ENCODE peak calls at places on chromosomes 16 and 17, in four cellular contexts. I is mammary epithelial cell, P is GM23248, V is PC-3. N is an unnamed sample. For H3K4me1, the result is how much of the 10 kb centered on the place peaks cover.

GRCh38 chr17:80833952-80834895 is 157.4 kb upstream of the CHMP6 start:
- DNase-seq in V (no peak), P (peak), I (no peak), N (peak)

GRCh38 chr17:2074919-2075318 is 20.0 kb downstream of the HIC1 start:
- DNase-seq in V (no peak), I (no peak), P (no peak), N (no peak)

GRCh38 chr17:55056530-55056929 is 88.0 kb downstream of the STXBP4 start:
- DNase-seq in P (no peak), V (peak), I (no peak), N (no peak)

GRCh38 chr16:86505185-86505898 is 5.0 kb upstream of the FOXF1 start:
- DNase-seq in V (no peak), P (peak), I (no peak), N (no peak)

GRCh38 chr17:31571124-31571892 is 179.8 kb downstream of the RAB11FIP4 start:
- DNase-seq in V (peak), P (peak), I (peak), N (peak)

GRCh38 chr17:76497979-76498885 is 3.0 kb downstream of the RHBDF2 start:
- DNase-seq in I (peak), V (peak), P (peak), N (peak)

GRCh38 chr17:59753522-59754467 is 46.3 kb downstream of the VMP1 start:
- DNase-seq in I (peak), P (peak), V (peak), N (peak)

GRCh38 chr17:82153745-82154375 is 55.8 kb upstream of the FASN start:
- DNase-seq in I (peak), V (peak), P (peak), N (peak)

GRCh38 chr17:74728033-74728701 is 8.9 kb upstream of the RAB37 start:
- DNase-seq in I (no peak), P (no peak), V (no peak), N (no peak)

DNA sequence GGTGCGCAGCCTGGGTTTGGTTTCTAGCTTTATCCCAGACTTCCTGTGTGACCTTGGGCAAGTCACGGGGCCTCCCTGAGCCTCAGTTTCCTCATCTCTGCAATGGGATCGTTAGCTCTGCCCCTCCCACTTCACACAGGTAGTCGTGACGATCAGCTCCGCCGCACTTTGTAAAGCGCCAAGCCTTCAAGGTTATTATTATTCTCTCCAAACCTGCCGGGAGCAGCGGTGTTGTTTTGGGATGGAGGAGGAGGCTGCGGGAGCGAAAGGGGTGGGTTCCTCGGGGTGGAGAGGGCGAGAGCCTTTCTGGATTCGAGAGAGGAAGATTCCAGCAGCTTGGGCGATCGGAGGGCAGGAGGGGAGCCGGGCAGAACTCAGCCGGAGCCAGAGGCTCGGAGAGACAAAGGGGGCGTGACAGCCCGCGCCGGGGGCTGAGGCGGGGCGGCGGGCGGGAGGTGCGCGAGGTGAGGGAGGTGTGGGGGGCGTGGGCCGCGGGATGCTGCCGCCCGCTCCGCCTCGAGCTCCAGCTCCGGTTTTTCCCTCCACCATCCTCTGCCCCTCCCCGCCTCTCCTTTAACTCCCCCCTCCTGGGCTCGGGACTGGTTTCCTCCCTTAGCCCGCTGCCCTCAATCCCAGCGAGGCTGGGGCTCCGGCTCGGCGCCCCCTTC is at the start of gene EFNB3:
- DNase-seq in P (peak), V (peak), I (peak), N (peak)
- TF ChIP-seq EZH2 in P (peak), V (no peak), I (no peak), N (peak)

GRCh38 chr17:17115620-17116019 is 73.4 kb downstream of the MPRIP start:
- DNase-seq in V (no peak), P (no peak), I (no peak), N (no peak)
- H3K4me1 ChIP-seq in V (under half), P (under half), I (under half), N (under half)

DNA sequence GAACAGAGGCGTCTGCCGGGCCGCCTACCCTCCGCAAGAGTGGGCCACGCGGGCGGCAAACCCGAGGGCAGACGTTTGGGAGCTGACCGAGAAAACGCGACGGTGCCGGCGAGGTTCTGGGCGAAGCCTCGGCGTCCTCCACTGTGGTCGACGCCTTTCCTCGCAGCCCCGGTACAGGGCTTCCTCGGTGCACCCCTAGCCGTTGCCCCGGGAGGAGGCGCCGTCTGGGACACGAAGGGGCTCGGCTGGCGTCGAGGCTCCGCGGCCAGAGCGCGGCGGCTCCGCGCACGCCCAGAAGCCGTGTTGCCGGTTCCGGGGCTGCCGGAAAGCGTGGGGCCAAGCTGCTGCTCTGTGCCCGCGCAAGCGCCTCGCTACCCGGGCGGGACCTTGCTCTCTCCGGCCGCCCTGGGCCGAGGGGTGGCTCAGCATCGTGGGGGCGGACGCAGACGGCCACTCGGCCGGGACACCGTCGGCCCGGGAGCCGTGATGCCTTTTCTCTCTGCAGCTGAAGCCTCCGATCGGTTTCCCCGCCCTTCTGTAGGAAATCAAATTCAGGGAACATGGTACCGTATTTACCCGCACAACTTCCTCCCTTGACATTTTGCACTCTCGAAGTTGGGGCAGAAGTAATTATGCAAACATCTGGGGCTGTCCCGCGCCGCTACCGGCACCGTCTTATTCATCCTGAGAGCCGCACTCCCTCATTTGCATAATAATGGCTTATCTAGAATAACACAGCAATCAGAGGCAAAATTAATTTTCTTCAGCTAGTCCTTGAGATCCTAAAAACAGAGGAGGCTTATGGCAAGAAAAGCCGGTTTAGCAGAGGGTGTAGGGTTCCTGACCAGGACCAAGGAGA is 7.3 kb upstream of the CBX8 start:
- DNase-seq in I (no peak), V (no peak), P (no peak), N (peak)
- TF ChIP-seq EZH2 in I (peak), V (peak), P (peak), N (peak)

GRCh38 chr16:81710596-81710995 is 68.5 kb upstream of the PLCG2 start:
- DNase-seq in P (no peak), I (no peak), V (no peak), N (no peak)

GRCh38 chr16:81709369-81709900 is 69.7 kb upstream of the PLCG2 start:
- DNase-seq in V (no peak), P (no peak), I (no peak), N (no peak)

GRCh38 chr16:81707411-81708321 is 71.4 kb upstream of the PLCG2 start:
- DNase-seq in P (peak), V (peak), I (peak), N (peak)

GRCh38 chr16:81706327-81707295 is 72.5 kb upstream of the PLCG2 start:
- DNase-seq in I (no peak), V (no peak), P (no peak), N (no peak)

GRCh38 chr16:81708459-81709368 is 70.4 kb upstream of the PLCG2 start:
- DNase-seq in V (no peak), P (no peak), I (no peak), N (no peak)
- H3K4me1 ChIP-seq in V (under half), P (under half), I (under half), N (under half)

GRCh38 chr17:42163696-42164407 is 9.1 kb upstream of the RAB5C start:
- DNase-seq in I (no peak), P (no peak), V (no peak), N (no peak)
- TF ChIP-seq EZH2 in I (no peak), P (no peak), V (no peak), N (no peak)

GRCh38 chr17:44011876-44012275 is 2.9 kb downstream of the TMEM101 start:
- DNase-seq in P (no peak), I (no peak), V (no peak), N (no peak)
- H3K4me1 ChIP-seq in P (under half), I (under half), V (under half), N (under half)

GRCh38 chr17:35795007-35795870 is at the start of gene MMP28:
- DNase-seq in V (peak), I (peak), P (peak), N (peak)
- TF ChIP-seq EZH2 in V (no peak), I (no peak), P (peak), N (peak)

GRCh38 chr16:72221216-72221995 is 49.5 kb upstream of the PMFBP1 start:
- DNase-seq in P (peak), I (no peak), V (no peak), N (peak)
- H3K4me1 ChIP-seq in P (under half), I (under half), V (under half), N (under half)

N was measured in fibroblast of lung.